ENCODE peak calls at places on chromosomes 16 and 17, in four cellular contexts. P is CD8-positive, alpha-beta T cell; M is astrocyte of the spinal cord; C is HFFc6. Q is an unnamed sample.

GRCh38 chr16:72847187-72848044 is 200.5 kb downstream of the ZFHX3 start:
- DNase-seq in P (no peak), M (peak), C (peak), Q (no peak)

GRCh38 chr16:19283637-19284036 is 1.9 kb upstream of the CLEC19A start:
- DNase-seq in P (no peak), M (no peak), C (no peak), Q (no peak)

GRCh38 chr17:56486732-56487131 is 106.8 kb upstream of the NOG start:
- DNase-seq in P (no peak), M (no peak), C (no peak), Q (no peak)

GRCh38 chr17:43702636-43703035 is 40.9 kb upstream of the MEOX1 start:
- DNase-seq in P (no peak), M (no peak), C (no peak), Q (no peak)

GRCh38 chr16:3030128-3030871 is 6.4 kb downstream of the BICDL2 start:
- DNase-seq in P (no peak), M (no peak), C (no peak), Q (no peak)

GRCh38 chr17:12318614-12319266 is 298.1 kb downstream of the MAP2K4 start:
- DNase-seq in P (no peak), M (no peak), C (peak), Q (no peak)

GRCh38 chr17:45759761-45760160 is 24.4 kb upstream of the CRHR1 start:
- DNase-seq in P (no peak), M (no peak), C (no peak), Q (no peak)

GRCh38 chr17:55693244-55694216 is 29.1 kb downstream of the TMEM100 start:
- DNase-seq in P (no peak), M (no peak), C (no peak), Q (no peak)

GRCh38 chr16:63361032-63361624 is 1324.9 kb upstream of the CDH8 start:
- DNase-seq in P (no peak), M (peak), C (peak), Q (no peak)

GRCh38 chr16:57299719-57300386 is 15.4 kb upstream of the PLLP start:
- DNase-seq in P (peak), M (peak), C (peak), Q (peak)
- TF ChIP-seq CTCF in P (no peak), M (no peak), C (peak), Q (no peak)

GRCh38 chr17:17131876-17132275 is 74.3 kb downstream of the PLD6 start:
- DNase-seq in P (no peak), M (no peak), C (no peak), Q (no peak)

GRCh38 chr17:17129466-17129865 is 76.7 kb downstream of the PLD6 start:
- DNase-seq in P (no peak), M (no peak), C (no peak), Q (no peak)

GRCh38 chr17:17128476-17129075 is 77.6 kb downstream of the PLD6 start:
- DNase-seq in P (no peak), M (no peak), C (no peak), Q (no peak)

GRCh38 chr17:17127730-17128291 is 78.3 kb downstream of the PLD6 start:
- DNase-seq in P (no peak), M (no peak), C (no peak), Q (no peak)

DNA sequence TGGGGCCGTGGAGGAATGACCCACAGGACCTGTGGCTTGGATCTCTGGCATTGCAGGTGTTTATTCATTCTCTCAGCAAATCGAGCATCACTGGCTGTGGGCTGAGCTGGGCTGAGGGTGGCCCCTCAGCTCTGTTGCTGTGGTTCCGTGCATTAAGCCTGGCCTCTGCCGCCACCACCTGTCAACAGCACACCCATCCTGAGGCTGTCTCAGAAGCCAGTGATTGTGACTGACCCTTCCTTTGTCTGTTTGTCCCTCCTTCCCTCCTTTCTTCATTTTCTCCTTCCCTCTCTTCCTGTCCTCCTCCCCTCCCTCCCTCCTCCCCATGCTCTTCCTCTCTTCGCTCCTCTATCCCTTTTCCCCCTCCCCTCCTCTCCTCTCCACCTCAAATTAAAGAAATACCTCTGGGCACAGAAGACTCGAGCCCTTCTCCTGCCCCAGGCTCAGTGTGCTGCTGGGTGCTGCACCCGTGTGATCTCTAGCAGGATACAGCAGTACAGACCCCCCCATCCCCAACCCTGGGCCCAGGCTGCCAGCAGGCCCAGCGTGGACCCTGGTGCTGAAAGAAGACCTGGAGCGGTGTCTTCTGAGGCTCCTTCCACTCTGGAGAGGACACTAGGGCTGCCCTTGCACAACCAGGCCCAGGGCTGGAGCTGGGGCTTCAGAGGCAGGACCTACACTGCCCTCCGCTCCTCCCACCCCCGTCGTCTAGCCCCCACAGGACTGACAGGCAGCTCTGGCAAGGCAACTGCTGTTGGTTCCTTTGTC is 75.9 kb downstream of the PLD6 start:
- DNase-seq in P (no peak), M (no peak), C (no peak), Q (no peak)
- TF ChIP-seq CTCF in P (no peak), M (no peak), C (no peak), Q (no peak)

DNA sequence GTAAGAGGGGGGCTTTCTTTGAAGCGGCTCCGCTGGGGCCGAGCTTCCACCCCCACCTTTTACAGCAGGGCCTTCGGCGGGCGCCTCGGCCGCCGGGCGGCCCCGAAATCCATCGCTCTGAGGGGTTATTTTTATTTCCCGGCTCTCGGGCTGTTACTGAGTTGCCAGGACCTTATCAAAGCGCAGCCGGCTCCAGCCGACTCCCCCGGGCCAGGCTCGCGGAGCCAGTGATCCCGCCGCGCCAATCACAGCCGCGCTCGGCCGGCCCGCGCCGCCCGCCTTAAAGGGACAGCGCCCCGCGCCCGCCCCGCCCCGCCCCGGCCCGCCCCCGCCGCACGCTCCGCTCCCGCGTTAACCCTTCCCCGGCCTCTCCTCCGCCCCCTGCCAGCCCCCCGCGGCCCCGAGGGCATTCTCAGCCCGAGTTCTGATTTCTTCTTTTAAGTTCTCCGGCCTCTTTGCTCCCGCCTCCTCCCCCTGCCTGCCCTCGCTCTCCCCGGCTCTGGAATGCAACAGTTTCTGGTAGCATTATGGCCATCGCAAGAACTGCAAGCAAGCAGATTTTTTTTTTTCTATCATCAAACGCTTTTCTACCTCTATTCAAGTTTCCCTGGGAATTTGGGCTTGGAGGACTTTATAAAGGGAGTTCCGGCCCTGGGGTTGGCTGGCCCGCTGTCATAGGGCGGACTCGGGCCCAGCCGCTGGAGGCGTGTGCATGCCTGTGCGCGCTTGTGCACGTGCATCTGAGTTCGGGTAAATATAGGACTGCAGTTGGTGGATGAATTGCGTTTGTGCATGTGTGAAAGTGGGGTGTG is at the start of gene AXIN2:
- DNase-seq in P (peak), M (peak), C (peak), Q (peak)
- TF ChIP-seq CTCF in P (no peak), M (peak), C (peak), Q (no peak)

GRCh38 chr16:75535901-75536300 is at the start of gene CHST5:
- DNase-seq in P (no peak), M (no peak), C (no peak), Q (no peak)
- TF ChIP-seq CTCF in P (no peak), M (no peak), C (no peak), Q (no peak)

Q was measured in omental fat pad.